ENCODE peak calls at places on chromosomes 16 and 17, in seven cellular contexts. A is GM23248, H is H1, Q is IMR-90, E is PC-9, W is fibroblast of lung, O is MM.1S. X is an unnamed sample. For H4K20me1 and H3K4me1, the result is how much of the 10 kb centered on the place peaks cover.

GRCh38 chr17:37117743-37118142 is 169.0 kb downstream of the AATF start:
- DNase-seq in H (no peak), Q (no peak), E (no peak), A (no peak), W (no peak), O (no peak), X (no peak)

GRCh38 chr17:44102845-44103622 is 20.4 kb downstream of the HDAC5 start:
- DNase-seq in E (peak), H (no peak), W (no peak), O (no peak), Q (no peak), A (no peak), X (no peak)

GRCh38 chr16:85557976-85558589 is 55.0 kb upstream of the GSE1 start:
- DNase-seq in A (no peak), Q (no peak), E (peak), W (no peak), O (peak), H (peak), X (peak)

GRCh38 chr17:82383411-82383810 is 11.8 kb downstream of the UTS2R start:
- DNase-seq in W (no peak), H (no peak), O (no peak), E (no peak), A (no peak), Q (no peak), X (no peak)

GRCh38 chr17:7124923-7125322 is 10.3 kb upstream of the ASGR2 start:
- DNase-seq in H (no peak), O (no peak), E (no peak), Q (no peak), W (no peak), A (no peak), X (no peak)

GRCh38 chr17:79226037-79226436 is 151.4 kb downstream of the ENGASE start:
- DNase-seq in O (no peak), Q (no peak), E (no peak), A (no peak), H (no peak), W (no peak), X (no peak)

GRCh38 chr16:84941916-84942315 is 69.4 kb downstream of the ZDHHC7 start:
- DNase-seq in E (peak), O (no peak), Q (peak), H (no peak), W (no peak), A (peak), X (no peak)

GRCh38 chr16:13168091-13168572 is 266.7 kb downstream of the SHISA9 start:
- DNase-seq in A (no peak), H (no peak), Q (no peak), E (no peak), O (no peak), W (no peak), X (peak)

GRCh38 chr17:15900871-15901270 is 44.1 kb upstream of the ADORA2B start:
- DNase-seq in O (no peak), A (no peak), H (no peak), W (no peak), Q (no peak), E (no peak), X (peak)

GRCh38 chr17:45320349-45320930 is 3.6 kb upstream of the MAP3K14 start:
- DNase-seq in Q (peak), O (peak), H (no peak), A (peak), W (peak), E (peak), X (no peak)

GRCh38 chr17:39576187-39576586 is 31.5 kb downstream of the NEUROD2 start:
- DNase-seq in O (no peak), E (no peak), Q (no peak), A (peak), W (no peak), H (peak), X (peak)

GRCh38 chr17:11538366-11538765 is 59.9 kb upstream of the DNAH9 start:
- DNase-seq in O (no peak), Q (no peak), H (no peak), A (no peak), E (no peak), W (no peak), X (no peak)

GRCh38 chr17:79000396-79001189 is 9.0 kb downstream of the CANT1 start:
- DNase-seq in E (no peak), O (no peak), W (no peak), H (no peak), A (no peak), Q (no peak), X (no peak)

GRCh38 chr16:66988197-66988788 is at the start of gene CES4A:
- DNase-seq in H (no peak), A (peak), Q (peak), W (peak), E (peak), O (no peak), X (no peak)

GRCh38 chr17:79428988-79429387 is 181.9 kb downstream of the RBFOX3 start:
- DNase-seq in O (no peak), Q (no peak), A (no peak), E (no peak), W (no peak), H (no peak), X (no peak)

GRCh38 chr17:19321481-19322128 is 40.9 kb downstream of the B9D1 start:
- DNase-seq in A (no peak), Q (no peak), W (no peak), E (no peak), H (no peak), O (no peak), X (no peak)

GRCh38 chr17:74736423-74737298 is at the start of gene RAB37:
- DNase-seq in A (peak), O (no peak), H (peak), W (no peak), E (no peak), Q (no peak), X (peak)

GRCh38 chr16:2900526-2901075 is 11.1 kb upstream of the FLYWCH1 start:
- DNase-seq in W (no peak), H (no peak), E (no peak), O (no peak), Q (no peak), A (no peak), X (no peak)
- H2AFZ ChIP-seq in W (no peak), H (no peak), E (no peak), O (no peak), Q (no peak), A (no peak), X (no peak)

DNA sequence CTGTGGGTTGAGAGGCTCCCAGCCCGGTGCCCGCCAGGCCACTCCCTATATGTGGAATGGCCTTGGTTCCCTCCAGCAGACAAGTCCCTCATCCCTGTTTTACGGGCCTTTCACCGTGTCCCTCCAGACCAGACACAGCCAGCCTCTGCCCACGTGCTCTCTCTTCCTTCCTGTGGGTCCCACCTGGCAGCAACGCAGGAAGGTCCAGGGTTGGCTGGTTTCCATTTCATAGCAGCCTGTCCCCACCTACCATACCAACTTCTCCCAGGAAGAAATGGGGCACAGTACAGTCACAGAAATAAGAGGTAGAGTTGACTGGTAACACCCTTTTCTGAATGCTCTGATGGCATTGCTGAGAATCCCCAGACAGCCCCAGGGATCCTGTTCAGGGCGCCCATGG is 34.9 kb downstream of the PLD6 start:
- DNase-seq in O (no peak), H (no peak), A (no peak), Q (no peak), W (no peak), E (no peak), X (no peak)
- H4K20me1 ChIP-seq in O (under half), H (under half), A (under half), Q (under half), W (under half), E (half or more), X (under half)

GRCh38 chr16:89484923-89485679 is 5.3 kb downstream of the ANKRD11 start:
- DNase-seq in H (no peak), Q (no peak), E (no peak), O (peak), W (no peak), A (no peak), X (peak)
- H3K4me1 ChIP-seq in H (under half), Q (under half), E (half or more), O (under half), W (under half), A (under half), X (half or more)

GRCh38 chr16:25692734-25693508 is 1.2 kb downstream of the HS3ST4 start:
- DNase-seq in O (no peak), A (no peak), E (no peak), H (peak), Q (no peak), W (no peak), X (no peak)
- H2AFZ ChIP-seq in O (no peak), A (no peak), E (no peak), H (peak), Q (no peak), W (no peak), X (no peak)

GRCh38 chr16:24747425-24747824 is 18.0 kb downstream of the TNRC6A start:
- DNase-seq in E (no peak), A (no peak), H (no peak), O (no peak), Q (no peak), W (no peak), X (no peak)

GRCh38 chr16:24745791-24746190 is 16.3 kb downstream of the TNRC6A start:
- DNase-seq in W (no peak), E (no peak), Q (no peak), A (no peak), O (no peak), H (no peak), X (no peak)

GRCh38 chr16:24753437-24753836 is 24.0 kb downstream of the TNRC6A start:
- DNase-seq in O (no peak), W (no peak), H (no peak), A (no peak), Q (no peak), E (no peak), X (no peak)

DNA sequence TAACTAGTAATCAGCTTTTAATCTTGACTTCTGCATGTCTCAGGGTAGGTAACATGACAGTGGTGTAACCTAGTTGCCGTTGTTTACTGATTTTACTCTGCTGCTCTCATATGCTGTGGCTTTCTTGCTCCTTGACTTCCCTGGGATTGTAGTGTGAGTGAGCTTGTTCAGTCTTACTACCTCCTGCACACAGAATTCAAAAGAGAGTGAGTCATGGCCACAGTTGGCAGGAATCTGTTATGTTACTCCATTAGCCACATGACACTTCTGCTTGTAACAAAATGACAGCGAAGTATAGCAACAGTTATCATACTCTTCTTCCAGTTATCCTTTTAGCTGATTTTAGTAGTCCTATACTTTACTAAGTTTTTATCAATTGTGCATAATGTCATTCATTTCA is 18.8 kb downstream of the TNRC6A start:
- DNase-seq in E (peak), H (no peak), A (peak), W (peak), O (no peak), Q (peak), X (no peak)
- H4K20me1 ChIP-seq in E (half or more), H (under half), A (under half), W (under half), O (half or more), Q (half or more), X (under half)

DNA sequence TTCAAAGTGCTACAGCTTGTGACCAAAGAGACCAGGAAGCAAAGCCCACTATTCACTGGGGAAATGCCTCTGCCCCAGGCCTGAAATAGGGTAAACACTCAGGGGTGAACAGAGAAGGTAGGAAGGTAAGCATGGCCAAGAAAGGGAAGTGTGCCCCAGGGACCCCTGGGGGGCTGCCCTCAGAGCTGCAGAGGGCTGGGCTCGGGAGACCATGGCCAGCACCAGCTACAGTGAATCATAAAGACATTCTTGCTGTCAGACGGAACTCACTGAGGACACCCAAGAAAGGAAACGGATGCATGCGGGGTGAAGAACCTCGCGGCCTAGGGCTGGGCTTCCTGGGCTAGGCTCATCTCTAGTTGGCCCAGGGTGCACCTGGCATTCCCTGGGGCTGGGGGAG is 9.6 kb downstream of the HIC1 start:
- DNase-seq in Q (no peak), E (no peak), A (no peak), W (no peak), O (no peak), H (no peak), X (peak)
- H3K4me1 ChIP-seq in Q (half or more), E (under half), A (half or more), W (half or more), O (under half), H (under half), X (under half)

GRCh38 chr16:75116081-75116910 is at the start of gene LDHD:
- DNase-seq in Q (no peak), O (peak), W (peak), A (peak), E (peak), H (peak), X (no peak)
- H2AFZ ChIP-seq in Q (peak), O (peak), W (no peak), A (peak), E (no peak), H (no peak), X (no peak)